ENCODE peak calls at places on chromosome 11, in ten cellular contexts. L is suprapubic skin, A is upper lobe of left lung, D is HCT116, M is HepG2, V is sigmoid colon, I is transverse colon, Z is endothelial cell of umbilical vein, Q is GM23338, Y is breast epithelium. H is an unnamed sample. For H3K27me3, the result is how much of the 10 kb centered on the place peaks cover.

GRCh38 chr11:12963789-12964536 is 45.2 kb upstream of the RASSF10 start:
- DNase-seq in L (peak), A (peak), D (peak), M (peak), V (peak), I (peak), Z (peak), Q (peak), Y (peak), H (peak)

GRCh38 chr11:39932996-39933395 is 1526.5 kb downstream of the LRRC4C start:
- DNase-seq in L (no peak), A (no peak), D (no peak), M (no peak), V (no peak), I (no peak), Z (no peak), Q (no peak), Y (no peak), H (no peak)

GRCh38 chr11:128553662-128554392 is 33.5 kb downstream of the ETS1 start:
- DNase-seq in L (no peak), A (no peak), D (no peak), M (no peak), V (no peak), I (no peak), Z (peak), Q (no peak), Y (no peak), H (no peak)

GRCh38 chr11:34358258-34358665 is 452 bp upstream of the ABTB2 start:
- DNase-seq in L (no peak), A (peak), D (peak), M (peak), V (peak), I (peak), Z (peak), Q (peak), Y (peak), H (peak)

GRCh38 chr11:115924744-115925567 is 420.7 kb upstream of the CADM1 start:
- DNase-seq in L (no peak), A (no peak), D (no peak), M (no peak), V (no peak), I (no peak), Z (no peak), Q (no peak), Y (no peak), H (no peak)

GRCh38 chr11:14015711-14016110 is 53.2 kb downstream of the SPON1 start:
- DNase-seq in L (no peak), A (no peak), D (peak), M (peak), V (no peak), I (no peak), Z (peak), Q (peak), Y (no peak), H (no peak)

GRCh38 chr11:30586251-30587144 is at the start of gene MPPED2:
- DNase-seq in L (peak), A (no peak), D (no peak), M (no peak), V (peak), I (peak), Z (no peak), Q (peak), Y (peak), H (peak)

GRCh38 chr11:87254582-87254981 is 216.8 kb downstream of the TMEM135 start:
- DNase-seq in L (no peak), A (no peak), D (no peak), M (no peak), V (no peak), I (no peak), Z (no peak), Q (no peak), Y (no peak), H (no peak)

GRCh38 chr11:126799974-126800373 is 200.6 kb downstream of the KIRREL3 start:
- DNase-seq in L (no peak), A (no peak), D (no peak), M (no peak), V (no peak), I (no peak), Z (no peak), Q (no peak), Y (no peak), H (no peak)

GRCh38 chr11:19631657-19632325 is 80.8 kb upstream of the NAV2 start:
- DNase-seq in L (no peak), A (no peak), D (no peak), M (no peak), V (no peak), I (no peak), Z (no peak), Q (no peak), Y (peak), H (no peak)

GRCh38 chr11:116732740-116733385 is 39.9 kb downstream of the BUD13 start:
- DNase-seq in L (peak), A (peak), D (peak), M (peak), V (no peak), I (peak), Z (peak), Q (peak), Y (no peak), H (peak)

GRCh38 chr11:42043312-42043711 is 583.9 kb upstream of the LRRC4C start:
- DNase-seq in L (no peak), A (no peak), D (no peak), M (no peak), V (no peak), I (no peak), Z (peak), Q (no peak), Y (no peak), H (no peak)

GRCh38 chr11:18791175-18792065 is at the start of gene PTPN5:
- DNase-seq in L (no peak), A (no peak), D (no peak), M (no peak), V (no peak), I (no peak), Z (no peak), Q (peak), Y (no peak), H (no peak)

GRCh38 chr11:116329354-116330090 is 443.3 kb downstream of the BUD13 start:
- DNase-seq in L (no peak), A (no peak), D (no peak), M (no peak), V (no peak), I (no peak), Z (no peak), Q (no peak), Y (no peak), H (no peak)

GRCh38 chr11:115874843-115875242 is 370.6 kb upstream of the CADM1 start:
- DNase-seq in L (no peak), A (no peak), D (no peak), M (no peak), V (no peak), I (no peak), Z (no peak), Q (no peak), Y (no peak), H (no peak)

GRCh38 chr11:74123008-74123448 is 47.8 kb downstream of the C2CD3 start:
- DNase-seq in L (no peak), A (no peak), D (no peak), M (no peak), V (no peak), I (no peak), Z (no peak), Q (peak), Y (no peak), H (no peak)

GRCh38 chr11:14768789-14769188 is 123.2 kb downstream of the CYP2R1 start:
- DNase-seq in L (no peak), A (no peak), D (no peak), M (no peak), V (no peak), I (no peak), Z (no peak), Q (no peak), Y (no peak), H (no peak)

GRCh38 chr11:124583827-124584226 is 14.0 kb downstream of the OR8A1 start:
- DNase-seq in L (no peak), A (no peak), D (no peak), M (no peak), V (no peak), I (no peak), Z (no peak), Q (no peak), Y (no peak), H (no peak)

DNA sequence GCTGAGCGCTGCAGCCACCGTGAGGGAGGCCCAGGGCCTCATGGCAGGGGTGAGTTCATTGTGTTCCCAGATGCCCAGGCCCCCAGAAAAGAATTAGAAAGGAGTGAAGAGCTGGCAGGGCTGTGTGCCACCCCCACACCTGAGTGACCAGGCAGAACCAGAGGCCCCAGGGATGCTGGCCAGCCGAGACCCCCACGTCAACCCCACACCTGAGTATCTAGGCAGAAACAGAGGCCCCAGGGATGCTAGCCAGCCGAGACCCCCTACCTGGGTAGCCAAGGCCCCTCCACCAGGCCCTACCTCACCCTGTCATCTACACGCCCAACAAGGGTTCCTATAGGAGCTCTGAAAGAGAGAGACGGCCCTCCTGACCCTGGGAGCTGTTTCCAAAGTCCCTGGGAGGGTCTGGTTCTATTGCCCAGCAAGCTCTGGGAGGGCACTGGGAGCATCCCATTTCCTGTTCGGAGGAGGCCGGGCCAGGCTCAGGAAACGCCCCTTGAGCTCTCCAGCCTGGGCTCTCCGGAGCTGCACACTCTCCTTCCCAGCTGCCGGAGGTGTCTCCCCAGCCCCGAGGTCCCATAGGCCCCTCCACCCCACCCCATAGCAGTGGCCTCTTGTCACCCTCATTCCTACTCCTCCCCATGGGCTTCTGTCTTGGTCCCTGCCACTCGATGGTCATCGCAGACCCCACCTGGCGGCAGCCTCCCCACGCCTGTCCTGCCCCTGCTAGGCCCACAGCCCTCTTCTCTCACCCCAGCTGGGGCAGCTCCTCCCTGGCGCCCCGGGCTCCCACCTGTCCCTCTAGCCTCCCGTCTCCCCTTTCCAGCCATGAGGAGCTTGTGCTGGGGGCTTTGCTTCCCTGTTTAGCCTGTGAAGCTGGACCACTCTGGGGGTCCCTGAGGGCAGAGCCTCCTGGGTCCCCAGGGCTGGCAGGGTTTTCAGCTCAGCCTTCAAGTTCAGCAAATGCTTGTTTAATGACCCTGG is 2.6 kb downstream of the TSPAN32 start:
- DNase-seq in L (no peak), A (no peak), D (no peak), M (no peak), V (peak), I (no peak), Z (no peak), Q (no peak), Y (no peak), H (no peak)
- TF ChIP-seq POLR2AphosphoS5 in L (no peak), A (no peak), D (no peak), M (no peak), V (no peak), I (no peak), Z (no peak), Q (no peak), Y (no peak), H (no peak)

GRCh38 chr11:119964136-119965025 is 173.5 kb downstream of the TRIM29 start:
- DNase-seq in L (no peak), A (no peak), D (no peak), M (no peak), V (no peak), I (no peak), Z (no peak), Q (peak), Y (peak), H (peak)
- H3K27ac ChIP-seq in L (no peak), A (no peak), D (no peak), M (no peak), V (no peak), I (no peak), Z (no peak), Q (peak), Y (peak), H (no peak)

GRCh38 chr11:44787981-44788380 is 61.2 kb downstream of the TSPAN18 start:
- DNase-seq in L (no peak), A (no peak), D (no peak), M (no peak), V (no peak), I (no peak), Z (no peak), Q (no peak), Y (no peak), H (no peak)

GRCh38 chr11:44788536-44789227 is 61.9 kb downstream of the TSPAN18 start:
- DNase-seq in L (no peak), A (no peak), D (no peak), M (no peak), V (no peak), I (no peak), Z (peak), Q (no peak), Y (no peak), H (no peak)

GRCh38 chr11:44790211-44790610 is 63.4 kb downstream of the TSPAN18 start:
- DNase-seq in L (no peak), A (no peak), D (no peak), M (no peak), V (no peak), I (no peak), Z (no peak), Q (no peak), Y (no peak), H (no peak)

GRCh38 chr11:44791546-44791945 is 64.8 kb downstream of the TSPAN18 start:
- DNase-seq in L (no peak), A (no peak), D (no peak), M (no peak), V (no peak), I (no peak), Z (no peak), Q (no peak), Y (no peak), H (no peak)

DNA sequence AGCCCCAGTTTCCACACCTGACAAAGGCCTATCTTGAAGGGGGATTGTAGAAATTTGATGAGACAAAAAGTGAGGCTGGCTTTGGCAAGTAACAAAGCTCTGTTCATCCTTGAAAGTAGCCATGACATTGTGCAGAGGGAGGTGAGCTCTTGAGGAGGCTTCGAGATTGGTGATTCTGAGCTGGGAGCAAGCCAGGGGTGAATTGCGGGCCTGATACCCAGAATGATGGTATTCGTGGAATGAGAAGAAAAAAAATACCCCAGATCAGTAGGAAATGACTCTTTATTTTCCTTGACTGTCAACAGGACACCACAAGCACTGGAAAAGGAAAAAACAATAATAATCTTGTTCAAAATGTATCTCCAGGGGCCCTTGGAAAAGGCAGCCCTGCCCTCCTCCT is 62.7 kb downstream of the TSPAN18 start:
- DNase-seq in L (no peak), A (no peak), D (no peak), M (no peak), V (no peak), I (no peak), Z (peak), Q (no peak), Y (no peak), H (no peak)
- H3K27me3 ChIP-seq in L (under half), A (under half), D (under half), M (under half), V (under half), I (under half), Z (under half), Q (under half), Y (under half), H (under half)

GRCh38 chr11:93528757-93529639 is 14.2 kb downstream of the SMCO4 start:
- DNase-seq in L (no peak), A (no peak), D (no peak), M (no peak), V (no peak), I (no peak), Z (peak), Q (no peak), Y (no peak), H (peak)
- TF ChIP-seq POLR2AphosphoS5 in L (no peak), A (no peak), D (no peak), M (no peak), V (no peak), I (no peak), Z (no peak), Q (no peak), Y (no peak), H (peak)

GRCh38 chr11:80782135-80782885 is 1341.5 kb upstream of the TENM4 start:
- DNase-seq in L (no peak), A (no peak), D (no peak), M (no peak), V (no peak), I (no peak), Z (no peak), Q (peak), Y (no peak), H (peak)
- H3K27ac ChIP-seq in L (no peak), A (no peak), D (no peak), M (no peak), V (no peak), I (no peak), Z (no peak), Q (no peak), Y (no peak), H (peak)

DNA sequence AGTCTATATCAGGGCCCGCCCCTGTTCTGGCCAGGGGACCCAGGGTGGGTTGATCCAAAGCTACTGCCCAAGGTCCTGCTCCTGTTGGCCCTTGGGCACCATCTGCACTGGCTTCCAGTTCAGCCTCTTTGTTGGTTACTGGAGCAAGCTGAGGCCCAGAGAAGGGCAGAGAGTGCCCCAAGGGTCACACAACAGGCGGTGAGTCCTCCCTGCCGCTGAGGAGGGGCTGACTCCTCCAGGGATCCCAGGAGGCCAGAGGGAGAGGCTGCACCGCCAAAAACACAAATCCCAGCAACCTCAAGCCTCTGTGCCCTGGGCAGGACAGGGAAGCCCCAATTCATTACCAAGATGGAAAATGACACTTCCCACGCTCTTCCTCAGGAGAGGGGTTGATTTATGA is 61.3 kb downstream of the MACROD1 start:
- DNase-seq in L (no peak), A (no peak), D (no peak), M (no peak), V (no peak), I (no peak), Z (no peak), Q (no peak), Y (no peak), H (no peak)
- H3K27me3 ChIP-seq in L (under half), A (under half), D (under half), M (under half), V (under half), I (under half), Z (under half), Q (under half), Y (under half), H (under half)

GRCh38 chr11:77602385-77603105 is 12.8 kb downstream of the AQP11 start:
- DNase-seq in L (no peak), A (no peak), D (no peak), M (peak), V (no peak), I (no peak), Z (peak), Q (no peak), Y (no peak), H (no peak)
- TF ChIP-seq POLR2AphosphoS5 in L (no peak), A (no peak), D (no peak), M (no peak), V (no peak), I (peak), Z (no peak), Q (no peak), Y (no peak), H (no peak)

DNA sequence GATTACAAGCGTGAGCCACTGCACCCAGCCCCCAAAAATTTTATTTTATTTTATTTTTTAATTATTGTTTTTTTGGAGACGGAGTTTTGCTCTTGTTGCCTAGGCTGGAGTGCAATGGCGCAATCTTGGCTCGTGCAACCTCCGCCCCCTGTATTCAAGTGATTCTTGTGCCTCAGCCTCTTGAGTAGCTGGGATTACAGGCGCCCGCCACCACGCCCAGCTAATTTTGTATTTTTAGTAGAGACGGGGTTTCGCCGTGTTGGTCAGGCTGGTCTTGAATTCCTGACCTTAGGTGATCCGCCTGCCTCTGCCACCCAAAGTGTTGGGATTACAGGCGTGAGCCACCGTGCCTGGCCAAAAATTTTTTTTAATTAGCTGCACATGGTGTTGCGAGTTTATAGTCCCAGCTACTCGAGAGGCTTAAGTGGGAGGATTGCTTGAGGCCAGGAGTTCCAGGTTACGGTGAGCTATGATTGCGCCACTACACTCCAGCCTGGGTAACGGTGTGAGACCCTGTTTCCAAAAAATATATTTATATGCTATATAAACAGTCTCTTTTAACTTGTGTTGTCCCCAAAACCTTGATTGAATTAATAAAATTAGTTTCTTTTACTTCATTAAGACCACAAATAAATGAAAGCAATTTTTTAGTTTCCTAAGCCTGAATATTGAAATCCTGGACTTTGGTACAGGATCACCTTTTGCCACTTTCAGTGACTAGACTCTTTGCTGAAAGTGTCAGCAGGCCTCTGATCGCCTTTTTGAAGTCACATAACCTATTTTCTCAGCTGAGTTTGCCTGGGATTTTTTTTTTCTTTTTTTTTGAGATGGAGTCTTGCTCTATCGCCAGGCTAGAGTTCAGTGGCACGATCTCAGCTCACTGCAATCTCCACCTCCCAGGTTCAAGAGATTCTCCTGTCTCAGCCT is 16.2 kb downstream of the ATG13 start:
- DNase-seq in L (peak), A (peak), D (no peak), M (peak), V (no peak), I (no peak), Z (no peak), Q (no peak), Y (no peak), H (no peak)
- H3K27ac ChIP-seq in L (no peak), A (no peak), D (no peak), M (peak), V (no peak), I (no peak), Z (no peak), Q (peak), Y (no peak), H (no peak)

H was measured in prostate gland.